ENCODE peak calls at places on chromosomes 5 and 9, in four cellular contexts. G, U, X and F are unnamed samples.
A peak's percentile ranks its signal among the peaks of the same experiment; 100 is the strongest.

GRCh38 chr5:123540534-123540933 is 28.6 kb downstream of the CSNK1G3 start:
- DNase-seq in G (no peak), U (no peak), X (no peak), F (no peak)

GRCh38 chr5:66864240-66864884 is 268.2 kb downstream of the MAST4 start:
- DNase-seq in G (no peak), U (peak; percentile 47), X (no peak), F (no peak)

GRCh38 chr5:77239126-77239741 is 28.8 kb downstream of the PDE8B start:
- DNase-seq in G (no peak), U (no peak), X (no peak), F (no peak)

GRCh38 chr9:76703270-76703669 is 61.0 kb upstream of the PCA3 start:
- DNase-seq in G (no peak), U (no peak), X (no peak), F (no peak)

GRCh38 chr9:127136880-127137639 is 14.6 kb upstream of the ANGPTL2 start:
- DNase-seq in G (no peak), U (no peak), X (no peak), F (no peak)

GRCh38 chr9:16417101-16417500 is 453.4 kb downstream of the BNC2 start:
- DNase-seq in G (no peak), U (peak; percentile 96), X (no peak), F (no peak)

GRCh38 chr5:128528126-128528525 is 9.9 kb downstream of the FBN2 start:
- DNase-seq in G (no peak), U (no peak), X (no peak), F (no peak)

GRCh38 chr9:36147441-36148175 is 11.1 kb downstream of the GLIPR2 start:
- DNase-seq in G (no peak), U (no peak), X (no peak), F (no peak)

GRCh38 chr5:10988637-10989036 is 227.6 kb upstream of the DAP start:
- DNase-seq in G (no peak), U (no peak), X (no peak), F (no peak)

GRCh38 chr5:112921031-112921832 is 795 bp downstream of the REEP5 start:
- DNase-seq in G (peak; percentile 69), U (peak; percentile 56), X (peak; percentile 78), F (peak; percentile 28)

GRCh38 chr9:33380390-33381094 is 21.8 kb downstream of the AQP7 start:
- DNase-seq in G (peak; percentile 5), U (no peak), X (no peak), F (no peak)

GRCh38 chr9:87077986-87078385 is 130.7 kb upstream of the GAS1 start:
- DNase-seq in G (no peak), U (no peak), X (no peak), F (no peak)

GRCh38 chr5:142984525-142984924 is 214.3 kb downstream of the ARHGAP26 start:
- DNase-seq in G (no peak), U (no peak), X (no peak), F (no peak)

GRCh38 chr9:125632321-125633115 is 74.5 kb downstream of the MAPKAP1 start:
- DNase-seq in G (no peak), U (peak; percentile 22), X (no peak), F (no peak)

GRCh38 chr5:134223406-134224251 is 2.2 kb downstream of the PPP2CA start:
- DNase-seq in G (no peak), U (peak; percentile 52), X (no peak), F (no peak)

GRCh38 chr9:83296123-83296522 is 233.2 kb upstream of the RASEF start:
- DNase-seq in G (no peak), U (no peak), X (no peak), F (no peak)

GRCh38 chr9:35257986-35258664 is 96.3 kb downstream of the UNC13B start:
- DNase-seq in G (no peak), U (no peak), X (no peak), F (no peak)

GRCh38 chr5:172801184-172801671 is 30.2 kb upstream of the DUSP1 start:
- DNase-seq in G (no peak), U (peak; percentile 98), X (no peak), F (no peak)

GRCh38 chr5:157640406-157640805 is 11.8 kb downstream of the SOX30 start:
- DNase-seq in G (no peak), U (no peak), X (no peak), F (no peak)

GRCh38 chr5:86074297-86074696 is 543.4 kb upstream of the COX7C start:
- DNase-seq in G (no peak), U (no peak), X (no peak), F (no peak)

GRCh38 chr5:96079075-96079474 is 117.4 kb upstream of the ELL2 start:
- DNase-seq in G (no peak), U (peak; percentile 97), X (no peak), F (no peak)

GRCh38 chr5:122673343-122673742 is 101.5 kb upstream of the SNX2 start:
- DNase-seq in G (peak; percentile 26), U (no peak), X (peak; percentile 32), F (no peak)

GRCh38 chr5:65926276-65926761 is at the start of gene ERBIN:
- DNase-seq in G (peak; percentile 83), U (peak; percentile 82), X (peak; percentile 80), F (peak; percentile 37)

GRCh38 chr5:121982089-121982488 is 20.3 kb downstream of the SRFBP1 start:
- DNase-seq in G (no peak), U (no peak), X (no peak), F (no peak)

GRCh38 chr5:107512029-107512428 is 158.7 kb downstream of the EFNA5 start:
- DNase-seq in G (no peak), U (no peak), X (no peak), F (no peak)

GRCh38 chr5:133164759-133165158 is 112.9 kb downstream of the HSPA4 start:
- DNase-seq in G (no peak), U (no peak), X (no peak), F (no peak)

GRCh38 chr5:136146201-136146600 is 13.6 kb downstream of the SMAD5 start:
- DNase-seq in G (no peak), U (no peak), X (no peak), F (no peak)

GRCh38 chr5:172904643-172905345 is 54.4 kb upstream of the RPL26L1 start:
- DNase-seq in G (peak; percentile 99), U (peak; percentile 84), X (peak; percentile 70), F (no peak)

GRCh38 chr9:133290751-133291302 is 15.8 kb upstream of the ABO start:
- DNase-seq in G (no peak), U (no peak), X (no peak), F (no peak)

DNA sequence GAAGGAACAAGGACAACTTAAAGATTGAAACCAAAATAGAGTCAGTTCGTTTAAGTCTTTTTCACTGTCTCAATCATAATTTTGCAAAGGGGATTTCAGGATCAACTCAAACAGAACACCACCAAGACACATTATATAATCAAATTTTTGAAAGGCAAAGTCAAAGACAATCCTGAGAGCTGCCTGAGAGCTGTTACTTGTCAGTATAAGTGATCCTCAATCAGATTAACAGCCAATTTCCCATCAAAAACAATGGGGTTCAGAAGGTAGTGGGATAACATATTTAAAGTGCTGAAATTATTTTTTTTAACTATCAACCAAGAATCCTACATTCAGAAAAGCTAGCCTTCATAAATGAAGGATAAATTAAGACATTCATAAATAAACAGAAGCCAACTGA is 19.3 kb upstream of the ABO start:
- DNase-seq in G (no peak), U (no peak), X (no peak), F (no peak)
- H3K9me3 ChIP-seq in G (no peaks in the 10 kb centered on the region), U (peaks cover 3% of the 10 kb centered on the region), X (peaks cover 6% of the 10 kb centered on the region), F (peaks cover 5% of the 10 kb centered on the region)

DNA sequence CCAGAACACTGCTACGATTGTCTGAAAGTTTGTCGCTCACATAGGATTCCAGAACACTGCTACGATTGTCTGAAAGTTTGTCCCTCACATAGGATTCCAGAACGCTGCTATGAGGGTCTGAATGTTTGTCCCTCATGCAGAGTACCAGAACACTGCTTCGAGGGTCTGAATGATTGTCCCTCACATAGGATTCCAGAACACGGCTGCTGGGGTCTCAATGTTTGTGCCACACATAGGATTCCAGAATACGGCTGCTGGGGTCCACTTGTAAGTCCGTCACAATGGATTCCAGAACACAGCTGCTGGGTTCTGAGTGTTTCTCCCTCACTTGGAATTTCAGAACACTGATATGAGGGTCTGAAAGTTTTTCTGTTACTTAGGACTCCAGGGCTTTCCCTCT is 203.3 kb downstream of the FOXD4L6 start:
- DNase-seq in G (no peak), U (no peak), X (no peak), F (no peak)
- H3K9me3 ChIP-seq in G (peaks cover 77% of the 10 kb centered on the region), U (peaks cover 50% of the 10 kb centered on the region), X (peaks cover 66% of the 10 kb centered on the region), F (peaks cover 45% of the 10 kb centered on the region)

DNA sequence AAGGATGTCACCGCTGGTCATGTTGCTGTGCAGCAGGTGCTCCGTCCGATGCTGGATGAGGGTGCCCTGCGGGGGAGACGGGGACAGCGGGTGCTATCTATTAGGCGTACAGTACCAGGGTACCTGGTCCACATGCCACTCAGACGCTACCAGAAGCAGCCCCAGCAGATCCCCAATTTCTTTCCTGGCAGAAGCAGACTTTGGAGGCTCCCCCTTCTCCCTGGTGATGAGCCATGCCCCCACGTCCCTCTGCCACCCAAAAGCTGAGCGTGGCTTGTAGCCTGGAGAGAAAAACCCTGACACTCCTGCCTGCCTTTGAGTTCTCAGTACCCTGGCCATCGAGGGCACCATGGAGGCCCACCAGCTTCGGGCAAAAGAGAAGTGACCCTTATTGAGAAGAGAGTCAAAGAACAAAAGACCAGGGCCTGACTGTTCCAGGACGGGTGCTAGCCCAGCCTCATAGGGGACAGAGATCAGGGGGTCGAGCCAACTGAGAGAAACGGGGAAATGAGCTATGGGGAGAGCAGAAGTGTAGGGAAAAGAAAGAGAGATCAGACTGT is 62.1 kb upstream of the ZNF354B start:
- DNase-seq in G (no peak), U (no peak), X (no peak), F (no peak)
- H3K9me3 ChIP-seq in G (no peaks in the 10 kb centered on the region), U (peaks cover 45% of the 10 kb centered on the region), X (no peaks in the 10 kb centered on the region), F (no peaks in the 10 kb centered on the region)

GRCh38 chr5:126444137-126444536 is 20.9 kb downstream of the GRAMD2B start:
- DNase-seq in G (no peak), U (no peak), X (no peak), F (no peak)
- H3K9me3 ChIP-seq in G (no peaks in the 10 kb centered on the region), U (no peaks in the 10 kb centered on the region), X (peaks cover 4% of the 10 kb centered on the region), F (no peaks in the 10 kb centered on the region)